ENCODE peak calls at places on chromosomes 7 and 10, in five cellular contexts. Q, X, Z, L and O are unnamed samples.

GRCh38 chr10:24219963-24220362 is 11.0 kb downstream of the KIAA1217 start:
- DNase-seq in L (no peak), Q (no peak), Z (no peak), X (no peak), O (no peak)

GRCh38 chr10:76350583-76350982 is 919.2 kb downstream of the LRMDA start:
- DNase-seq in Q (no peak), L (no peak), Z (no peak), X (no peak), O (no peak)

GRCh38 chr7:101691822-101692384 is 62.8 kb upstream of the MYL10 start:
- DNase-seq in L (no peak), Z (no peak), X (peak), Q (no peak), O (no peak)

GRCh38 chr10:109961181-109962001 is 38.1 kb upstream of the XPNPEP1 start:
- DNase-seq in Z (no peak), L (no peak), X (no peak), Q (no peak), O (no peak)

GRCh38 chr10:131251146-131251541 is 60.4 kb downstream of the TCERG1L start:
- DNase-seq in X (peak), Q (peak), L (peak), Z (no peak), O (no peak)

GRCh38 chr7:11313801-11314200 is 340.1 kb downstream of the PHF14 start:
- DNase-seq in L (no peak), X (no peak), Z (no peak), Q (no peak), O (no peak)

GRCh38 chr7:128352138-128352537 is 8.4 kb upstream of the RBM28 start:
- DNase-seq in L (peak), X (peak), Q (peak), Z (peak), O (peak)

GRCh38 chr7:117827861-117828260 is 45.4 kb downstream of the CTTNBP2 start:
- DNase-seq in Z (no peak), X (no peak), Q (no peak), L (no peak), O (no peak)

GRCh38 chr7:85475071-85475470 is 288.2 kb upstream of the SEMA3D start:
- DNase-seq in X (no peak), Z (no peak), Q (no peak), L (no peak), O (no peak)

GRCh38 chr10:126111562-126111961 is 215.2 kb downstream of the FANK1 start:
- DNase-seq in X (no peak), Q (no peak), Z (no peak), L (peak), O (no peak)

GRCh38 chr10:29646238-29646902 is 11.6 kb upstream of the SVIL start:
- DNase-seq in Z (no peak), X (no peak), Q (no peak), L (no peak), O (no peak)

GRCh38 chr10:71078454-71079145 is 133.8 kb upstream of the UNC5B start:
- DNase-seq in X (no peak), Q (peak), L (peak), Z (no peak), O (no peak)

GRCh38 chr7:51060536-51060935 is 256.1 kb downstream of the COBL start:
- DNase-seq in L (no peak), Q (no peak), Z (no peak), X (no peak), O (no peak)
- TF ChIP-seq CTCF in L (peak), Q (no peak), Z (no peak), X (no peak), O (no peak)

GRCh38 chr10:90658791-90659190 is 199.0 kb downstream of the HTR7 start:
- DNase-seq in X (no peak), Q (no peak), L (peak), Z (no peak), O (no peak)
- TF ChIP-seq CTCF in X (no peak), Q (no peak), L (peak), Z (no peak), O (no peak)

GRCh38 chr7:26073041-26073440 is 79.0 kb upstream of the NFE2L3 start:
- DNase-seq in Q (no peak), L (peak), Z (no peak), X (no peak), O (no peak)

GRCh38 chr7:26083113-26083512 is 68.9 kb upstream of the NFE2L3 start:
- DNase-seq in Q (no peak), Z (no peak), X (no peak), L (no peak), O (no peak)

GRCh38 chr7:26074919-26075318 is 77.1 kb upstream of the NFE2L3 start:
- DNase-seq in Z (no peak), Q (no peak), X (no peak), L (no peak), O (no peak)

GRCh38 chr7:26081627-26082026 is 70.4 kb upstream of the NFE2L3 start:
- DNase-seq in X (no peak), Z (no peak), L (peak), Q (no peak), O (no peak)

DNA sequence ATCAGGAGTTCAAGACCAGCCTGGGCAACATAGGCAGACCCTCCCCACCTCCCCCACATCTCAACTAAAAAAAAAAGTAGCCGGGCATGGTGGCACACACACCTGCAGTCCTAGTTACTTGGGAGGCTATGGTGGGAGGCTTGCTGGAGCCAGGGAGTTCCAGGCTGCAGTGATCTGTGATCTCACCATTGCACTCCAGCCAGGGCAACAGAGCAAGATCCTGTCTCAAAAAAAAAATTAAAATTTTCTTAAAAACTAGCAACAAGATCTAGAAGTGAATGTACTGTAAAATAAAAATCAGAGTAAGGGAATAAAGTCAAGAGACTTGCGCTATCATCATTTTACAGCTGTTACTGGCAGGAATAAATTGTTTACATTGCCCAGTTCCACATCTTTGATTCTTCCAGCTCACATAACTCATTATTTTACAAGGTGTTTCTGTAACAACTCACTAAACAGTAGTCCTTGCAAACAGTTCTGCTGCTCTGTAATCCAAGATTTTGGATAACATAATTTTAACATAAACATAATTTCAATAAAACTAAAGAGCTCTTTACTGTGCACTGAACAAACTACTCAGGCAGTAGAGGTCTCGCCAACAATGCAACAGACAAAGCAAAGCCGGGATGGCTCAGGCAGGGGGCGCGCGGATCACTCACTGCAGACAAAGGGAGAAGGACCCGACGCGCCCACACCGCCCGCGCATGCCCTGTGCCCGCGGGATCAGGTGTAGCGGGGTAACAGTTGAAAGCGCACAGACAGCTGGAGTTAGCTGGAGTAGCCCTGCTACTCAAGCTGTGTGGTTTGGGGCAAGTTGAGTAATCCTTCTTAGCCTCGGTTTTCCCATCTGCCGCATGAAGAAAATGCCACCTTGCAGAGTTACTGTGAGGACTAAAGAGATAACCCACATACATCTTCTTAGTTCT is 73.3 kb upstream of the NFE2L3 start:
- DNase-seq in Z (peak), L (peak), X (peak), Q (peak), O (peak)
- TF ChIP-seq CTCF in Z (peak), L (peak), X (peak), Q (peak), O (peak)

GRCh38 chr10:46541017-46541661 is 15.3 kb downstream of the GPRIN2 start:
- DNase-seq in Q (peak), L (peak), Z (peak), X (peak), O (peak)
- TF ChIP-seq CTCF in Q (no peak), L (peak), Z (no peak), X (peak), O (no peak)

GRCh38 chr7:90244909-90245841 is at the start of gene CFAP69:
- DNase-seq in Z (peak), L (peak), Q (peak), X (peak), O (peak)
- TF ChIP-seq CTCF in Z (peak), L (peak), Q (no peak), X (no peak), O (no peak)

GRCh38 chr7:20993693-20994092 is 207.0 kb upstream of the SP8 start:
- DNase-seq in Q (no peak), X (no peak), Z (no peak), L (no peak), O (no peak)

DNA sequence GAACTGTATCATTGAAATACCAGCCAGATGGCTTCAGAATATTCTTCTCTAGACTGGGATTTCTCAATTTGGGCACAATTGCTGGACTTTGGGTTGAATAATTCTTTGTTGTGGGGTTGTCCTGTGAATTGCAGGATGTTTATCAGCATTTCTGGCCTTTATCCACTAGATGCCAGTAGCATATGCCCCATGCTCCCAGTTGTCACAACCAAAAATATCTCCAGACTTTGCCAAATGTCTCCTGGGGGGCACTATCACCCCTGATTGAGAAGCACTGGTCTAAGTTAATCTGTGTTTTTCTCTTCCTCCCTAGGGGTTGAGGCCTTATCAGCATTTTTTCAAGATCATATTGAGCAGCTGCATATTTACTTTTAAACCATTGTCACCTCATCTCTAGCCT is 204.9 kb upstream of the SP8 start:
- DNase-seq in Z (no peak), L (peak), X (no peak), Q (no peak), O (no peak)
- TF ChIP-seq CTCF in Z (no peak), L (peak), X (no peak), Q (no peak), O (no peak)

GRCh38 chr7:50795831-50796230 is 13.1 kb upstream of the GRB10 start:
- DNase-seq in X (no peak), Z (peak), L (peak), Q (no peak), O (no peak)
- TF ChIP-seq CTCF in X (no peak), Z (peak), L (peak), Q (no peak), O (no peak)